ENCODE peak calls at places on chromosomes 16 and 17, in ten cellular contexts. One of them, this sample, is unnamed.
A peak's percentile ranks its signal among the peaks of the same experiment; 100 is the strongest.

GRCh38 chr17:62869885-62870580 is 61.9 kb upstream of the MARCHF10 start:
- DNase-seq in fibroblast of lung: peak; percentile 55
- DNase-seq in ecto neural progenitor cell: peak; percentile 71
- DNase-seq in Kasumi-1: no peak
- DNase-seq in activated T-cell treated with anti-CD3 and anti-CD28 coated beads for 4 hours: no peak
- DNase-seq in neural progenitor cell: peak; percentile 72
- DNase-seq in NCI-H69: peak; percentile 86
- DNase-seq in heart right ventricle: no peak
- DNase-seq in upper lobe of right lung: no peak
- DNase-seq in AG08395: peak; percentile 89
- DNase-seq in this sample: no peak

GRCh38 chr16:1557074-1557473 is 23.6 kb downstream of the TMEM204 start:
- DNase-seq in neural progenitor cell: no peak
- DNase-seq in fibroblast of lung: no peak
- DNase-seq in activated T-cell treated with anti-CD3 and anti-CD28 coated beads for 4 hours: no peak
- DNase-seq in ecto neural progenitor cell: no peak
- DNase-seq in Kasumi-1: no peak
- DNase-seq in upper lobe of right lung: no peak
- DNase-seq in heart right ventricle: no peak
- DNase-seq in AG08395: no peak
- DNase-seq in NCI-H69: no peak
- DNase-seq in this sample: no peak

GRCh38 chr17:82892869-82893565 is 53.2 kb upstream of the ZNF750 start:
- DNase-seq in ecto neural progenitor cell: no peak
- DNase-seq in NCI-H69: no peak
- DNase-seq in AG08395: no peak
- DNase-seq in heart right ventricle: peak; percentile 57
- DNase-seq in fibroblast of lung: peak; percentile 45
- DNase-seq in neural progenitor cell: no peak
- DNase-seq in activated T-cell treated with anti-CD3 and anti-CD28 coated beads for 4 hours: peak; percentile 48
- DNase-seq in upper lobe of right lung: peak; percentile 82
- DNase-seq in Kasumi-1: no peak
- DNase-seq in this sample: peak; percentile 72

GRCh38 chr16:83953796-83954576 is 946 bp downstream of the OSGIN1 start:
- DNase-seq in ecto neural progenitor cell: no peak
- DNase-seq in upper lobe of right lung: no peak
- DNase-seq in heart right ventricle: no peak
- DNase-seq in AG08395: no peak
- DNase-seq in neural progenitor cell: peak; percentile 54
- DNase-seq in activated T-cell treated with anti-CD3 and anti-CD28 coated beads for 4 hours: no peak
- DNase-seq in fibroblast of lung: peak; percentile 23
- DNase-seq in Kasumi-1: peak; percentile 14
- DNase-seq in NCI-H69: peak; percentile 60
- DNase-seq in this sample: no peak

GRCh38 chr16:2924901-2925820 is 13.4 kb downstream of the FLYWCH1 start:
- DNase-seq in activated T-cell treated with anti-CD3 and anti-CD28 coated beads for 4 hours: no peak
- DNase-seq in fibroblast of lung: no peak
- DNase-seq in upper lobe of right lung: no peak
- DNase-seq in neural progenitor cell: peak; percentile 85
- DNase-seq in ecto neural progenitor cell: peak; percentile 81
- DNase-seq in NCI-H69: no peak
- DNase-seq in Kasumi-1: no peak
- DNase-seq in AG08395: no peak
- DNase-seq in heart right ventricle: no peak
- DNase-seq in this sample: no peak

GRCh38 chr16:85321856-85322271 is 209.6 kb upstream of the CIBAR2 start:
- DNase-seq in AG08395: peak; percentile 93
- DNase-seq in neural progenitor cell: no peak
- DNase-seq in heart right ventricle: peak; percentile 95
- DNase-seq in upper lobe of right lung: peak; percentile 89
- DNase-seq in NCI-H69: no peak
- DNase-seq in fibroblast of lung: peak; percentile 99
- DNase-seq in activated T-cell treated with anti-CD3 and anti-CD28 coated beads for 4 hours: no peak
- DNase-seq in ecto neural progenitor cell: no peak
- DNase-seq in Kasumi-1: no peak
- DNase-seq in this sample: peak; percentile 97

GRCh38 chr17:5500804-5501391 is 14.5 kb downstream of the MIS12 start:
- DNase-seq in NCI-H69: peak; percentile 95
- DNase-seq in upper lobe of right lung: peak; percentile 76
- DNase-seq in ecto neural progenitor cell: peak; percentile 100
- DNase-seq in neural progenitor cell: peak; percentile 100
- DNase-seq in AG08395: peak; percentile 94
- DNase-seq in activated T-cell treated with anti-CD3 and anti-CD28 coated beads for 4 hours: peak; percentile 59
- DNase-seq in heart right ventricle: peak; percentile 66
- DNase-seq in fibroblast of lung: peak; percentile 85
- DNase-seq in Kasumi-1: peak; percentile 32
- DNase-seq in this sample: peak; percentile 78

GRCh38 chr16:47533744-47534292 is 72.7 kb downstream of the PHKB start:
- DNase-seq in neural progenitor cell: no peak
- DNase-seq in upper lobe of right lung: no peak
- DNase-seq in NCI-H69: no peak
- DNase-seq in heart right ventricle: no peak
- DNase-seq in activated T-cell treated with anti-CD3 and anti-CD28 coated beads for 4 hours: no peak
- DNase-seq in AG08395: no peak
- DNase-seq in ecto neural progenitor cell: no peak
- DNase-seq in fibroblast of lung: no peak
- DNase-seq in Kasumi-1: no peak
- DNase-seq in this sample: no peak

GRCh38 chr17:82490512-82491195 is 28.9 kb upstream of the FOXK2 start:
- DNase-seq in NCI-H69: peak; percentile 59
- DNase-seq in AG08395: no peak
- DNase-seq in ecto neural progenitor cell: no peak
- DNase-seq in fibroblast of lung: no peak
- DNase-seq in neural progenitor cell: no peak
- DNase-seq in heart right ventricle: no peak
- DNase-seq in upper lobe of right lung: no peak
- DNase-seq in activated T-cell treated with anti-CD3 and anti-CD28 coated beads for 4 hours: no peak
- DNase-seq in Kasumi-1: no peak
- DNase-seq in this sample: no peak

GRCh38 chr16:17470871-17471744 is at the start of gene XYLT1:
- DNase-seq in fibroblast of lung: peak; percentile 95
- DNase-seq in neural progenitor cell: peak; percentile 83
- DNase-seq in Kasumi-1: no peak
- DNase-seq in AG08395: peak; percentile 96
- DNase-seq in heart right ventricle: peak; percentile 53
- DNase-seq in ecto neural progenitor cell: peak; percentile 67
- DNase-seq in upper lobe of right lung: peak; percentile 68
- DNase-seq in activated T-cell treated with anti-CD3 and anti-CD28 coated beads for 4 hours: peak; percentile 55
- DNase-seq in NCI-H69: peak; percentile 51
- DNase-seq in this sample: peak; percentile 60

GRCh38 chr17:7651097-7651958 is 602 bp downstream of the ATP1B2 start:
- DNase-seq in fibroblast of lung: no peak
- DNase-seq in activated T-cell treated with anti-CD3 and anti-CD28 coated beads for 4 hours: no peak
- DNase-seq in AG08395: no peak
- DNase-seq in heart right ventricle: peak; percentile 31
- DNase-seq in NCI-H69: peak; percentile 38
- DNase-seq in ecto neural progenitor cell: peak; percentile 70
- DNase-seq in Kasumi-1: no peak
- DNase-seq in neural progenitor cell: peak; percentile 70
- DNase-seq in upper lobe of right lung: no peak
- DNase-seq in this sample: peak; percentile 46

GRCh38 chr16:12458591-12459400 is 344.9 kb downstream of the CPPED1 start:
- DNase-seq in Kasumi-1: peak; percentile 77
- DNase-seq in ecto neural progenitor cell: no peak
- DNase-seq in AG08395: no peak
- DNase-seq in fibroblast of lung: no peak
- DNase-seq in NCI-H69: no peak
- DNase-seq in neural progenitor cell: no peak
- DNase-seq in upper lobe of right lung: peak; percentile 76
- DNase-seq in heart right ventricle: peak; percentile 33
- DNase-seq in activated T-cell treated with anti-CD3 and anti-CD28 coated beads for 4 hours: no peak
- DNase-seq in this sample: peak; percentile 57